ENCODE peak calls at places on chromosomes 16 and 17, in five cellular contexts. One of them, this sample, is unnamed.

GRCh38 chr17:17751996-17752821 is 71.0 kb downstream of the RAI1 start:
- DNase-seq in fibroblast of lung: peak; percentile 93
- DNase-seq in ascending aorta: peak; percentile 98
- DNase-seq in cardiac muscle cell: peak; percentile 97
- DNase-seq in ovary: peak; percentile 98
- DNase-seq in this sample: peak; percentile 93

GRCh38 chr16:30902070-30902972 is 5.9 kb downstream of the CTF1 start:
- DNase-seq in fibroblast of lung: peak; percentile 64
- DNase-seq in ascending aorta: peak; percentile 80
- DNase-seq in cardiac muscle cell: peak; percentile 79
- DNase-seq in ovary: peak; percentile 82
- DNase-seq in this sample: peak; percentile 75

GRCh38 chr16:70737377-70738082 is 51.7 kb upstream of the MTSS2 start:
- DNase-seq in fibroblast of lung: peak; percentile 80
- DNase-seq in ascending aorta: peak; percentile 85
- DNase-seq in cardiac muscle cell: peak; percentile 92
- DNase-seq in ovary: peak; percentile 69
- DNase-seq in this sample: peak; percentile 24

GRCh38 chr17:36463916-36464764 is 22.3 kb upstream of the ZNHIT3 start:
- DNase-seq in fibroblast of lung: peak; percentile 75
- DNase-seq in ascending aorta: no peak
- DNase-seq in cardiac muscle cell: peak; percentile 90
- DNase-seq in ovary: peak; percentile 49
- DNase-seq in this sample: no peak

GRCh38 chr17:4545217-4545951 is 9.8 kb downstream of the MYBBP1A start:
- DNase-seq in fibroblast of lung: no peak
- DNase-seq in ascending aorta: no peak
- DNase-seq in cardiac muscle cell: no peak
- DNase-seq in ovary: no peak
- DNase-seq in this sample: no peak

GRCh38 chr17:79033741-79034501 is 10.0 kb downstream of the C1QTNF1 start:
- DNase-seq in fibroblast of lung: no peak
- DNase-seq in ascending aorta: peak; percentile 67
- DNase-seq in cardiac muscle cell: peak; percentile 78
- DNase-seq in ovary: peak; percentile 80
- DNase-seq in this sample: peak; percentile 100

GRCh38 chr17:17749025-17749772 is 67.9 kb downstream of the RAI1 start:
- DNase-seq in fibroblast of lung: no peak
- DNase-seq in ascending aorta: no peak
- DNase-seq in cardiac muscle cell: no peak
- DNase-seq in ovary: no peak
- DNase-seq in this sample: no peak

GRCh38 chr16:50121721-50122445 is 31.2 kb upstream of the TENT4B start:
- DNase-seq in fibroblast of lung: no peak
- DNase-seq in ascending aorta: no peak
- DNase-seq in cardiac muscle cell: no peak
- DNase-seq in ovary: no peak
- DNase-seq in this sample: peak; percentile 16

GRCh38 chr16:29697391-29697790 is 18.4 kb downstream of the QPRT start:
- DNase-seq in fibroblast of lung: no peak
- DNase-seq in ascending aorta: no peak
- DNase-seq in cardiac muscle cell: no peak
- DNase-seq in ovary: no peak
- DNase-seq in this sample: no peak

GRCh38 chr17:45227101-45227591 is 5.5 kb downstream of the FMNL1 start:
- DNase-seq in fibroblast of lung: no peak
- DNase-seq in ascending aorta: no peak
- DNase-seq in cardiac muscle cell: no peak
- DNase-seq in ovary: no peak
- DNase-seq in this sample: no peak

GRCh38 chr17:64504769-64505319 is 1.2 kb downstream of the DDX5 start:
- DNase-seq in fibroblast of lung: peak; percentile 80
- DNase-seq in ascending aorta: no peak
- DNase-seq in cardiac muscle cell: peak; percentile 92
- DNase-seq in ovary: no peak
- DNase-seq in this sample: no peak

GRCh38 chr17:41418116-41418860 is 6.1 kb downstream of the KRT37 start:
- DNase-seq in fibroblast of lung: no peak
- DNase-seq in ascending aorta: no peak
- DNase-seq in cardiac muscle cell: no peak
- DNase-seq in ovary: no peak
- DNase-seq in this sample: no peak

GRCh38 chr17:45428050-45428953 is 4.4 kb downstream of the ARHGAP27 start:
- DNase-seq in fibroblast of lung: peak; percentile 44
- DNase-seq in ascending aorta: peak; percentile 82
- DNase-seq in cardiac muscle cell: peak; percentile 67
- DNase-seq in ovary: peak; percentile 78
- DNase-seq in this sample: peak; percentile 84

GRCh38 chr17:68248199-68248825 is 469 bp downstream of the AMZ2 start:
- DNase-seq in fibroblast of lung: peak; percentile 66
- DNase-seq in ascending aorta: peak; percentile 86
- DNase-seq in cardiac muscle cell: peak; percentile 73
- DNase-seq in ovary: no peak
- DNase-seq in this sample: no peak

GRCh38 chr17:63568563-63568962 is 18.3 kb downstream of the DCAF7 start:
- DNase-seq in fibroblast of lung: no peak
- DNase-seq in ascending aorta: no peak
- DNase-seq in cardiac muscle cell: no peak
- DNase-seq in ovary: no peak
- DNase-seq in this sample: no peak

GRCh38 chr17:18958611-18959010 is 6.6 kb downstream of the SLC5A10 start:
- DNase-seq in fibroblast of lung: no peak
- DNase-seq in ascending aorta: no peak
- DNase-seq in cardiac muscle cell: no peak
- DNase-seq in ovary: no peak
- DNase-seq in this sample: no peak

GRCh38 chr17:37110012-37110701 is 161.4 kb downstream of the AATF start:
- DNase-seq in fibroblast of lung: no peak
- DNase-seq in ascending aorta: no peak
- DNase-seq in cardiac muscle cell: no peak
- DNase-seq in ovary: no peak
- DNase-seq in this sample: no peak

GRCh38 chr17:28112199-28112995 is 69.9 kb downstream of the NLK start:
- DNase-seq in fibroblast of lung: peak; percentile 24
- DNase-seq in ascending aorta: no peak
- DNase-seq in cardiac muscle cell: peak; percentile 51
- DNase-seq in ovary: no peak
- DNase-seq in this sample: no peak

GRCh38 chr16:21300309-21301167 is 22.4 kb upstream of the CRYM start:
- DNase-seq in fibroblast of lung: peak; percentile 99
- DNase-seq in ascending aorta: peak; percentile 99
- DNase-seq in cardiac muscle cell: peak; percentile 100
- DNase-seq in ovary: peak; percentile 88
- DNase-seq in this sample: peak; percentile 98

GRCh38 chr16:27174007-27174406 is 29.3 kb upstream of the KDM8 start:
- DNase-seq in fibroblast of lung: no peak
- DNase-seq in ascending aorta: no peak
- DNase-seq in cardiac muscle cell: no peak
- DNase-seq in ovary: no peak
- DNase-seq in this sample: peak; percentile 47

GRCh38 chr16:24984903-24985675 is 30.1 kb downstream of the ARHGAP17 start:
- DNase-seq in fibroblast of lung: no peak
- DNase-seq in ascending aorta: peak; percentile 40
- DNase-seq in cardiac muscle cell: no peak
- DNase-seq in ovary: no peak
- DNase-seq in this sample: no peak

GRCh38 chr16:17358846-17359245 is 111.9 kb downstream of the XYLT1 start:
- DNase-seq in fibroblast of lung: peak; percentile 92
- DNase-seq in ascending aorta: no peak
- DNase-seq in cardiac muscle cell: no peak
- DNase-seq in ovary: no peak
- DNase-seq in this sample: no peak

DNA sequence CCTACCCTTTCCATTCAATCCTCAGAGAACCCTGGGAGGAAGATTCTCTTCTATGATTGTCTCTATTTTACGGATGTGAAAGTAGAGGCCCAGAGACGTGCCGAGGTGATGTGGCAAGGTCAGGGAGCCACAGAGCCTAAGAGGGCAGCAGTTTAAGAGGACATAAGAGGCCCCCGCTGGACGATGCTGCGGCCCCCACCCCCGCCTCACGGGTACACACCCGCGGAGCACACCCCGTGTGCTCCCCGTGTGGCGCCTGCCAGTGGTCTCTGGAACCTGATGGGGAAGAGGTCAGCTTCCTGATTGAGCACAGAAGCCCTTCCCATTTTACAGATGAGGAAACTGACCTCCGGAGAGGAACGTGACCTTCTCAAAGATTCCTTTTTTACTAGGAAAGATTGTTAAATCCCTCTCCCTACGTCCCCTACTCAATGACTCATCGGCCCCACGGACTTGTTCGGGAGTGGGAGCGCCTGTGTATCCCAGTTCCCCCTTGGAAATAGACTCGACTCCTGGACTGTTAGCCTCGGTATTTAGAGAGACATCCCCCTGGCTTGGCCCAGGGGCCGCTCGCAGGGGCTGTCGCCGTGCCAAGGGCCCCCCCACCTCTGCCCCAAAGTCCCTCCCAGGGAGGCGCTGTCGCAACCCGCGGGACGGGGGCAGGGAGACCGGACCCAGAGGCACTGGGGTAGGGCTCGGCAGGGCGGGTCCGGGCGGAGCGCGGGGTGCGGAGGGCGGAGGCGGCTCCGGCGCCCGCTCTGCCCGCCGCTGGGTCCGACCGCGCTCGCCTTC is at the start of gene ABCC3:
- DNase-seq in fibroblast of lung: no peak
- DNase-seq in ascending aorta: peak; percentile 78
- DNase-seq in cardiac muscle cell: peak; percentile 63
- DNase-seq in ovary: peak; percentile 64
- DNase-seq in this sample: no peak
- H3K27ac ChIP-seq in fibroblast of lung: no peak within 1 kb of the TSS
- H3K27ac ChIP-seq in ascending aorta: no peak within 1 kb of the TSS
- H3K27ac ChIP-seq in cardiac muscle cell: no peak within 1 kb of the TSS
- H3K27ac ChIP-seq in ovary: no peak within 1 kb of the TSS
- H3K27ac ChIP-seq in this sample: no peak within 1 kb of the TSS

GRCh38 chr17:55859518-55859917 is 108.7 kb downstream of the PCTP start:
- DNase-seq in fibroblast of lung: no peak
- DNase-seq in ascending aorta: no peak
- DNase-seq in cardiac muscle cell: no peak
- DNase-seq in ovary: no peak
- DNase-seq in this sample: no peak
- H3K4me3 ChIP-seq in fibroblast of lung: no peak overlapping the region
- H3K4me3 ChIP-seq in ascending aorta: no peak overlapping the region
- H3K4me3 ChIP-seq in cardiac muscle cell: no peak overlapping the region
- H3K4me3 ChIP-seq in ovary: no peak overlapping the region
- H3K4me3 ChIP-seq in this sample: no peak overlapping the region

GRCh38 chr17:51155416-51155815 is 2.1 kb downstream of the NME1 start:
- DNase-seq in fibroblast of lung: no peak
- DNase-seq in ascending aorta: no peak
- DNase-seq in cardiac muscle cell: no peak
- DNase-seq in ovary: no peak
- DNase-seq in this sample: no peak

GRCh38 chr17:51152766-51153209 is 571 bp upstream of the NME1 start:
- DNase-seq in fibroblast of lung: peak; percentile 42
- DNase-seq in ascending aorta: no peak
- DNase-seq in cardiac muscle cell: peak; percentile 44
- DNase-seq in ovary: no peak
- DNase-seq in this sample: peak; percentile 13

GRCh38 chr17:51153210-51154072 is at the start of gene NME1:
- DNase-seq in fibroblast of lung: peak; percentile 99
- DNase-seq in ascending aorta: peak; percentile 98
- DNase-seq in cardiac muscle cell: peak; percentile 100
- DNase-seq in ovary: peak; percentile 96
- DNase-seq in this sample: peak; percentile 98

GRCh38 chr17:51150932-51151331 is 2.4 kb upstream of the NME1 start:
- DNase-seq in fibroblast of lung: no peak
- DNase-seq in ascending aorta: no peak
- DNase-seq in cardiac muscle cell: no peak
- DNase-seq in ovary: no peak
- DNase-seq in this sample: no peak

GRCh38 chr17:51154176-51154575 is 817 bp downstream of the NME1 start:
- DNase-seq in fibroblast of lung: no peak
- DNase-seq in ascending aorta: no peak
- DNase-seq in cardiac muscle cell: peak; percentile 18
- DNase-seq in ovary: no peak
- DNase-seq in this sample: peak; percentile 24
- H3K27ac ChIP-seq in fibroblast of lung: peak overlapping the region; percentile 40
- H3K27ac ChIP-seq in ascending aorta: no peak overlapping the region
- H3K27ac ChIP-seq in cardiac muscle cell: peak overlapping the region; percentile 66
- H3K27ac ChIP-seq in ovary: no peak overlapping the region
- H3K27ac ChIP-seq in this sample: peak overlapping the region; percentile 73

GRCh38 chr17:32486091-32486700 is 597 bp upstream of the CDK5R1 start:
- DNase-seq in fibroblast of lung: peak; percentile 59
- DNase-seq in ascending aorta: peak; percentile 84
- DNase-seq in cardiac muscle cell: peak; percentile 81
- DNase-seq in ovary: peak; percentile 86
- DNase-seq in this sample: peak; percentile 87
- H3K4me3 ChIP-seq in fibroblast of lung: no peak overlapping the region
- H3K4me3 ChIP-seq in ascending aorta: peak overlapping the region; percentile 75
- H3K4me3 ChIP-seq in cardiac muscle cell: peak overlapping the region; percentile 56
- H3K4me3 ChIP-seq in ovary: peak overlapping the region; percentile 41
- H3K4me3 ChIP-seq in this sample: peak overlapping the region; percentile 70

DNA sequence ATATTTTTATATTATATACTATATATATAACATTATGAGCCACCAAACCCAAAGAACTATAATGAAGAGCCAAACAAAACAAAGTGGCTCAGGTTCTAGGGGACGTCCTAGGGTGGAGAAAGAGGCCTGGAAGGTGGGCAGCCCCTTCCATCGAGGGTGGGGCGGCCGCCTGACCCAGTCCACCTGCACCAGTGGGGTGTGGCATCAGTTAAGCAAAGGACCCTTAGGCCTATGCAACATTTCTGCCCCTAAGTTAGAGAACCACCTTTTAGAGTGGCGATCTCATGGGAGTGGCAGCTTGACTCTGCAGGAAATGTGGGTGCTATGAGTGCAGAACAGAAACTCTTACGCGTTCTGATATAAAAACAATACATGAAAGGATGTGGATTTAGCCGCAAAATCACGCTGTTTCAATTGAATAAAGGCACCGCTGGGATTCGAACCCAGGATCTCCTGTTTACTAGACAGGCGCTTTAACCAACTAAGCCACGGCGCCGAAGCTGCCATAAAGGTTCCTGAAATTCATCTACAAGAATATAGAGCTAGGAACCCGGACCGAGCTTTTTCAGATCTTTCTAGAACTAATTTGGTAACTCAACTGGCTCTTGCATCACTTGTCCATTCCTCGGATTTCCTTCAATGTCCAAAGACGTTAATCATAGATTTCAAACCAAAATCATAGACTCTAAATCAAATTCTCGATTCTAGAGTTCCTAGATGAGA is 15.6 kb upstream of the AURKB start:
- DNase-seq in fibroblast of lung: peak; percentile 79
- DNase-seq in ascending aorta: no peak
- DNase-seq in cardiac muscle cell: peak; percentile 81
- DNase-seq in ovary: no peak
- DNase-seq in this sample: peak; percentile 76
- H3K27ac ChIP-seq in fibroblast of lung: peak overlapping the region; percentile 57
- H3K27ac ChIP-seq in ascending aorta: peak overlapping the region; percentile 69
- H3K27ac ChIP-seq in cardiac muscle cell: peak overlapping the region; percentile 55
- H3K27ac ChIP-seq in ovary: peak overlapping the region; percentile 72
- H3K27ac ChIP-seq in this sample: no peak overlapping the region

This sample was measured in SJCRH30.